ENCODE peak calls at places on chromosomes 5 and 9, in four cellular contexts. One of them, this sample, is unnamed.

GRCh38 chr9:6428940-6429889 is 16.2 kb downstream of the UHRF2 start:
- DNase-seq in cardiac septum: no peak
- DNase-seq in heart right ventricle: no peak
- DNase-seq in CD4-positive, CD25-positive, alpha-beta regulatory T cell: peak; percentile 61
- DNase-seq in this sample: no peak

GRCh38 chr9:124392254-124392653 is 23.0 kb downstream of the PSMB7 start:
- DNase-seq in cardiac septum: peak; percentile 80
- DNase-seq in heart right ventricle: peak; percentile 22
- DNase-seq in CD4-positive, CD25-positive, alpha-beta regulatory T cell: no peak
- DNase-seq in this sample: no peak

GRCh38 chr9:126052791-126053190 is 273.8 kb upstream of the MVB12B start:
- DNase-seq in cardiac septum: no peak
- DNase-seq in heart right ventricle: no peak
- DNase-seq in CD4-positive, CD25-positive, alpha-beta regulatory T cell: no peak
- DNase-seq in this sample: no peak

GRCh38 chr5:166845044-166845443 is 1446.4 kb upstream of the WWC1 start:
- DNase-seq in cardiac septum: no peak
- DNase-seq in heart right ventricle: no peak
- DNase-seq in CD4-positive, CD25-positive, alpha-beta regulatory T cell: no peak
- DNase-seq in this sample: no peak

GRCh38 chr5:115553082-115553481 is 8.5 kb upstream of the FEM1C start:
- DNase-seq in cardiac septum: no peak
- DNase-seq in heart right ventricle: no peak
- DNase-seq in CD4-positive, CD25-positive, alpha-beta regulatory T cell: no peak
- DNase-seq in this sample: no peak

GRCh38 chr9:93091453-93092081 is 4.5 kb upstream of the CARD19 start:
- DNase-seq in cardiac septum: peak; percentile 65
- DNase-seq in heart right ventricle: no peak
- DNase-seq in CD4-positive, CD25-positive, alpha-beta regulatory T cell: no peak
- DNase-seq in this sample: no peak

GRCh38 chr9:127918201-127919107 is 1.6 kb upstream of the ST6GALNAC4 start:
- DNase-seq in cardiac septum: no peak
- DNase-seq in heart right ventricle: peak; percentile 51
- DNase-seq in CD4-positive, CD25-positive, alpha-beta regulatory T cell: no peak
- DNase-seq in this sample: no peak

GRCh38 chr9:90613502-90613901 is 29.1 kb downstream of the DIRAS2 start:
- DNase-seq in cardiac septum: no peak
- DNase-seq in heart right ventricle: no peak
- DNase-seq in CD4-positive, CD25-positive, alpha-beta regulatory T cell: no peak
- DNase-seq in this sample: no peak

GRCh38 chr5:142023836-142024235 is 11.0 kb upstream of the GNPDA1 start:
- DNase-seq in cardiac septum: no peak
- DNase-seq in heart right ventricle: no peak
- DNase-seq in CD4-positive, CD25-positive, alpha-beta regulatory T cell: no peak
- DNase-seq in this sample: no peak

GRCh38 chr5:449151-449550 is 6.2 kb downstream of the EXOC3 start:
- DNase-seq in cardiac septum: no peak
- DNase-seq in heart right ventricle: no peak
- DNase-seq in CD4-positive, CD25-positive, alpha-beta regulatory T cell: no peak
- DNase-seq in this sample: no peak

GRCh38 chr5:35345222-35345621 is 114.9 kb upstream of the PRLR start:
- DNase-seq in cardiac septum: no peak
- DNase-seq in heart right ventricle: no peak
- DNase-seq in CD4-positive, CD25-positive, alpha-beta regulatory T cell: no peak
- DNase-seq in this sample: no peak

GRCh38 chr9:21812415-21812814 is 10.0 kb downstream of the MTAP start:
- DNase-seq in cardiac septum: no peak
- DNase-seq in heart right ventricle: no peak
- DNase-seq in CD4-positive, CD25-positive, alpha-beta regulatory T cell: no peak
- DNase-seq in this sample: no peak

GRCh38 chr5:178690208-178690607 is 40.3 kb downstream of the ZNF354A start:
- DNase-seq in cardiac septum: no peak
- DNase-seq in heart right ventricle: no peak
- DNase-seq in CD4-positive, CD25-positive, alpha-beta regulatory T cell: no peak
- DNase-seq in this sample: no peak

GRCh38 chr9:92426501-92426900 is 2.2 kb upstream of the OMD start:
- DNase-seq in cardiac septum: no peak
- DNase-seq in heart right ventricle: no peak
- DNase-seq in CD4-positive, CD25-positive, alpha-beta regulatory T cell: no peak
- DNase-seq in this sample: no peak

GRCh38 chr9:134226221-134226930 is 62.0 kb upstream of the RNU6ATAC start:
- DNase-seq in cardiac septum: no peak
- DNase-seq in heart right ventricle: peak; percentile 52
- DNase-seq in CD4-positive, CD25-positive, alpha-beta regulatory T cell: no peak
- DNase-seq in this sample: no peak

GRCh38 chr9:16809912-16810610 is 60.4 kb downstream of the BNC2 start:
- DNase-seq in cardiac septum: no peak
- DNase-seq in heart right ventricle: no peak
- DNase-seq in CD4-positive, CD25-positive, alpha-beta regulatory T cell: no peak
- DNase-seq in this sample: no peak

GRCh38 chr5:128353416-128354107 is 184.5 kb downstream of the FBN2 start:
- DNase-seq in cardiac septum: no peak
- DNase-seq in heart right ventricle: no peak
- DNase-seq in CD4-positive, CD25-positive, alpha-beta regulatory T cell: no peak
- DNase-seq in this sample: no peak

GRCh38 chr9:95305770-95306492 is 11.6 kb downstream of the FANCC start:
- DNase-seq in cardiac septum: no peak
- DNase-seq in heart right ventricle: no peak
- DNase-seq in CD4-positive, CD25-positive, alpha-beta regulatory T cell: no peak
- DNase-seq in this sample: no peak

GRCh38 chr9:13369426-13369825 is 89.9 kb upstream of the MPDZ start:
- DNase-seq in cardiac septum: no peak
- DNase-seq in heart right ventricle: no peak
- DNase-seq in CD4-positive, CD25-positive, alpha-beta regulatory T cell: no peak
- DNase-seq in this sample: no peak

GRCh38 chr9:106277931-106278330 is 583.6 kb downstream of the TMEM38B start:
- DNase-seq in cardiac septum: no peak
- DNase-seq in heart right ventricle: no peak
- DNase-seq in CD4-positive, CD25-positive, alpha-beta regulatory T cell: no peak
- DNase-seq in this sample: no peak

GRCh38 chr9:14433293-14433818 is 119.4 kb upstream of the NFIB start:
- DNase-seq in cardiac septum: no peak
- DNase-seq in heart right ventricle: no peak
- DNase-seq in CD4-positive, CD25-positive, alpha-beta regulatory T cell: no peak
- DNase-seq in this sample: no peak

GRCh38 chr9:33924978-33925797 is 108.2 kb downstream of the UBE2R2 start:
- DNase-seq in cardiac septum: no peak
- DNase-seq in heart right ventricle: no peak
- DNase-seq in CD4-positive, CD25-positive, alpha-beta regulatory T cell: peak; percentile 18
- DNase-seq in this sample: no peak

GRCh38 chr9:91033802-91034201 is 232.2 kb downstream of the SYK start:
- DNase-seq in cardiac septum: no peak
- DNase-seq in heart right ventricle: no peak
- DNase-seq in CD4-positive, CD25-positive, alpha-beta regulatory T cell: peak; percentile 35
- DNase-seq in this sample: no peak

GRCh38 chr5:128682669-128683068 is 144.6 kb upstream of the FBN2 start:
- DNase-seq in cardiac septum: no peak
- DNase-seq in heart right ventricle: no peak
- DNase-seq in CD4-positive, CD25-positive, alpha-beta regulatory T cell: no peak
- DNase-seq in this sample: no peak

GRCh38 chr5:18761801-18762200 is 1127.5 kb downstream of the TAF11L14 start:
- DNase-seq in cardiac septum: no peak
- DNase-seq in heart right ventricle: no peak
- DNase-seq in CD4-positive, CD25-positive, alpha-beta regulatory T cell: no peak
- DNase-seq in this sample: no peak

GRCh38 chr5:127885176-127885575 is 182.0 kb downstream of the CCDC192 start:
- DNase-seq in cardiac septum: no peak
- DNase-seq in heart right ventricle: no peak
- DNase-seq in CD4-positive, CD25-positive, alpha-beta regulatory T cell: no peak
- DNase-seq in this sample: no peak

GRCh38 chr9:131595771-131596743 is 50.7 kb downstream of the PRRT1B start:
- DNase-seq in cardiac septum: no peak
- DNase-seq in heart right ventricle: no peak
- DNase-seq in CD4-positive, CD25-positive, alpha-beta regulatory T cell: no peak
- DNase-seq in this sample: no peak

GRCh38 chr9:136051568-136052432 is 43.3 kb downstream of the NACC2 start:
- DNase-seq in cardiac septum: peak; percentile 82
- DNase-seq in heart right ventricle: peak; percentile 52
- DNase-seq in CD4-positive, CD25-positive, alpha-beta regulatory T cell: no peak
- DNase-seq in this sample: peak; percentile 46

GRCh38 chr5:151055336-151055735 is 25.5 kb downstream of the TNIP1 start:
- DNase-seq in cardiac septum: no peak
- DNase-seq in heart right ventricle: no peak
- DNase-seq in CD4-positive, CD25-positive, alpha-beta regulatory T cell: no peak
- DNase-seq in this sample: no peak

GRCh38 chr9:133046196-133046899 is 15.4 kb upstream of the CEL start:
- DNase-seq in cardiac septum: no peak
- DNase-seq in heart right ventricle: no peak
- DNase-seq in CD4-positive, CD25-positive, alpha-beta regulatory T cell: no peak
- DNase-seq in this sample: no peak

GRCh38 chr5:175795959-175796358 is 75.4 kb upstream of the CPLX2 start:
- DNase-seq in cardiac septum: no peak
- DNase-seq in heart right ventricle: no peak
- DNase-seq in CD4-positive, CD25-positive, alpha-beta regulatory T cell: no peak
- DNase-seq in this sample: no peak

GRCh38 chr9:5326893-5327548 is 12.7 kb downstream of the RLN1 start:
- DNase-seq in cardiac septum: no peak
- DNase-seq in heart right ventricle: no peak
- DNase-seq in CD4-positive, CD25-positive, alpha-beta regulatory T cell: no peak
- DNase-seq in this sample: no peak

GRCh38 chr9:136020671-136021070 is 59.5 kb upstream of the UBAC1 start:
- DNase-seq in cardiac septum: peak; percentile 44
- DNase-seq in heart right ventricle: no peak
- DNase-seq in CD4-positive, CD25-positive, alpha-beta regulatory T cell: no peak
- DNase-seq in this sample: no peak

GRCh38 chr5:150323819-150324218 is 21.1 kb upstream of the ARSI start:
- DNase-seq in cardiac septum: peak; percentile 47
- DNase-seq in heart right ventricle: no peak
- DNase-seq in CD4-positive, CD25-positive, alpha-beta regulatory T cell: no peak
- DNase-seq in this sample: no peak

GRCh38 chr5:33933723-33934544 is 2.3 kb upstream of the RXFP3 start:
- DNase-seq in cardiac septum: no peak
- DNase-seq in heart right ventricle: no peak
- DNase-seq in CD4-positive, CD25-positive, alpha-beta regulatory T cell: no peak
- DNase-seq in this sample: no peak